ENCODE peak calls at places on chromosomes 3 and 15, in five cellular contexts. W is upper lobe of right lung, N is mucosa of descending colon, T is astrocyte of the spinal cord, Q is Panc1. L is an unnamed sample.

GRCh38 chr3:112376996-112377395 is 44.0 kb downstream of the CD200 start:
- DNase-seq in W (no peak), N (no peak), T (no peak), Q (no peak), L (peak)

GRCh38 chr15:101446527-101447167 is 42.9 kb downstream of the PCSK6 start:
- DNase-seq in W (no peak), N (no peak), T (no peak), Q (peak), L (no peak)

GRCh38 chr3:123444023-123444422 is 4.9 kb downstream of the ADCY5 start:
- DNase-seq in W (no peak), N (no peak), T (no peak), Q (no peak), L (no peak)

GRCh38 chr3:158508481-158508880 is 62.5 kb upstream of the MLF1 start:
- DNase-seq in W (no peak), N (no peak), T (no peak), Q (no peak), L (no peak)

GRCh38 chr3:114451561-114452018 is 157.8 kb downstream of the TIGIT start:
- DNase-seq in W (no peak), N (no peak), T (peak), Q (no peak), L (no peak)

GRCh38 chr3:69178838-69179739 is 56.7 kb upstream of the LMOD3 start:
- DNase-seq in W (no peak), N (no peak), T (no peak), Q (no peak), L (no peak)

GRCh38 chr3:139317215-139317614 is 26.6 kb upstream of the MRPS22 start:
- DNase-seq in W (no peak), N (no peak), T (no peak), Q (no peak), L (no peak)

GRCh38 chr3:121992601-121993560 is 29.2 kb downstream of the ILDR1 start:
- DNase-seq in W (no peak), N (peak), T (no peak), Q (no peak), L (no peak)

GRCh38 chr3:124592658-124593441 is 137.4 kb upstream of the UMPS start:
- DNase-seq in W (peak), N (peak), T (no peak), Q (no peak), L (no peak)

GRCh38 chr15:70036585-70037343 is 61.0 kb downstream of the TLE3 start:
- DNase-seq in W (peak), N (peak), T (no peak), Q (no peak), L (no peak)

GRCh38 chr15:60590935-60591490 is 112.1 kb upstream of the ICE2 start:
- DNase-seq in W (peak), N (peak), T (peak), Q (no peak), L (peak)

GRCh38 chr3:194381460-194381875 is 11.9 kb upstream of the LRRC15 start:
- DNase-seq in W (peak), N (no peak), T (no peak), Q (no peak), L (no peak)

GRCh38 chr3:51024765-51025681 is 350.3 kb downstream of the DOCK3 start:
- DNase-seq in W (no peak), N (peak), T (no peak), Q (no peak), L (peak)

GRCh38 chr15:74432968-74433591 is 678 bp downstream of the SEMA7A start:
- DNase-seq in W (no peak), N (peak), T (no peak), Q (no peak), L (no peak)

GRCh38 chr15:56272474-56272873 is 28.8 kb upstream of the RFX7 start:
- DNase-seq in W (no peak), N (no peak), T (no peak), Q (no peak), L (peak)

GRCh38 chr3:147397911-147398809 is 8.2 kb downstream of the ZIC4 start:
- DNase-seq in W (no peak), N (no peak), T (peak), Q (no peak), L (no peak)

GRCh38 chr3:80688814-80689213 is 921.0 kb upstream of the ROBO1 start:
- DNase-seq in W (no peak), N (no peak), T (peak), Q (no peak), L (no peak)

GRCh38 chr3:168801792-168802191 is 706.1 kb upstream of the GOLIM4 start:
- DNase-seq in W (no peak), N (no peak), T (peak), Q (no peak), L (no peak)

GRCh38 chr3:126377211-126377610 is 17.5 kb upstream of the CFAP100 start:
- DNase-seq in W (no peak), N (no peak), T (no peak), Q (no peak), L (no peak)

GRCh38 chr3:15470261-15470660 is 42.9 kb downstream of the EAF1 start:
- DNase-seq in W (no peak), N (no peak), T (no peak), Q (no peak), L (no peak)

GRCh38 chr3:160180581-160181216 is 44.5 kb upstream of the C3orf80 start:
- DNase-seq in W (no peak), N (no peak), T (peak), Q (no peak), L (no peak)

GRCh38 chr3:184553385-184553784 is 8.2 kb upstream of the EPHB3 start:
- DNase-seq in W (no peak), N (no peak), T (no peak), Q (no peak), L (no peak)

GRCh38 chr3:178507507-178508442 is 28.5 kb upstream of the KCNMB2 start:
- DNase-seq in W (no peak), N (no peak), T (no peak), Q (no peak), L (no peak)

GRCh38 chr15:63465104-63465503 is 39.3 kb upstream of the USP3 start:
- DNase-seq in W (no peak), N (no peak), T (peak), Q (no peak), L (no peak)

GRCh38 chr3:45026957-45027356 is 854 bp downstream of the CLEC3B start:
- DNase-seq in W (no peak), N (peak), T (peak), Q (no peak), L (no peak)
- H3K4me3 ChIP-seq in W (peak), N (no peak), T (no peak), Q (no peak), L (no peak)

GRCh38 chr3:190121061-190121765 is 516 bp upstream of the P3H2 start:
- DNase-seq in W (no peak), N (no peak), T (no peak), Q (peak), L (no peak)

GRCh38 chr3:190119734-190120133 is 963 bp downstream of the P3H2 start:
- DNase-seq in W (no peak), N (no peak), T (no peak), Q (no peak), L (no peak)

GRCh38 chr3:190116551-190117067 is 4.1 kb downstream of the P3H2 start:
- DNase-seq in W (no peak), N (no peak), T (no peak), Q (no peak), L (no peak)

GRCh38 chr3:190120161-190121060 is at the start of gene P3H2:
- DNase-seq in W (peak), N (peak), T (peak), Q (no peak), L (no peak)

DNA sequence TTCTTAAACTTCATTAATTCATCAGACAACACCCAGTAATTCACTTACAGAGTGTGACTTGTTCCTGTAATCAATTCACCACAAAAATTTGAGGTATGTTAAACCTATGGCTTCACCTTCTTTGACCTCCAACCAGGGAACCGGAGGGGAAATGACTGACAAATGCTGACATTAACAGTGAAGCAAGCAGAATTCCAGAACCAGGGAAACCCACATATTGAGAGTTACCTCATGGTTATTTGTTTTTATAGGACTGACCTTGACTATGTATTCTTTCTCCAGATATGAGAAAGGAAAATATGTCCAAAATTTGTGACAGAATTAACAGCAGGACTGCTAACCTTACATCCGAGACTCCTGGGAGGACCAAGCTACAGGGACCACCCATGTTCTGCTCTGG is 2.7 kb downstream of the P3H2 start:
- DNase-seq in W (no peak), N (no peak), T (peak), Q (no peak), L (no peak)
- H3K4me3 ChIP-seq in W (peak), N (no peak), T (no peak), Q (peak), L (no peak)

GRCh38 chr15:99708563-99708962 is 24.7 kb downstream of the LYSMD4 start:
- DNase-seq in W (peak), N (peak), T (peak), Q (no peak), L (no peak)

GRCh38 chr15:99709243-99709986 is 23.8 kb downstream of the LYSMD4 start:
- DNase-seq in W (no peak), N (no peak), T (no peak), Q (no peak), L (no peak)

GRCh38 chr15:99706557-99707303 is 26.5 kb downstream of the LYSMD4 start:
- DNase-seq in W (no peak), N (no peak), T (no peak), Q (no peak), L (no peak)

GRCh38 chr15:99704444-99704838 is 28.8 kb downstream of the LYSMD4 start:
- DNase-seq in W (no peak), N (no peak), T (peak), Q (peak), L (peak)

DNA sequence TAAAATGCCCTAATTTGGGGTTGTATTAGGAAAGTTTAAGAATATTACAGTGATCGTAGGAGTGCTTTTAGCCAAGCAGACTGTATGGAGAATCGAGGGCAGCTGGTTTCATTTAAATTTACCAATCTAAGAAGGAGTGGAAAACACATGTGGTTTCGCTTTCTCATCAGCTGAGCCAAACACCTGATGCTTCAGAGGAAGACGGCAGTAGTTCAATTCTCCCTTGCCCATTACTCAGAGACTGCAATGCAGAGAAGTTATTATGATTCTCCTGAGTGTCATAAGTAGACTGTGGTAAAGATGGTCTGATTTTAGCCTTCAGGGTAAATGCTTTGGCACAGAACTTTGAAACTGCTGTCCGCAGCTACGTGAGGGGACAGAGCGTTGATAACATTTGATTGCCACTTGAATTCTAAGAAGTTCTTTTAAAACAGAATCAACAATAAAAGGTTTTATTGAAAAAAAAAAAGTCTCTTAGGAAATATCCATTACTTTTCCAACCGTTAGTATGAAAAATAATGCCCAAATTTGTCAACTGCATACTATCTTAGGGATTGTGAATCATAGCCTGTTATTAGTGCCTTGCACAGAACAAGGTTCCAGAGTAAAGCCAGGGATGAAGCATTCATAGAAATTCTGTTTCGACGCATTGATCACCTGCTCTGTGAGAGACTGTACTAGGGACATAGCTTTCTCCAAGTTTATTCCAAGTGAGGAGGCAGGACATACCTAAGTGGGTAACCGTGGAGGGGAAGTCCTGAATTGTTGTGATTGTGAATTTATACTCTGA is 25.6 kb downstream of the LYSMD4 start:
- DNase-seq in W (no peak), N (no peak), T (peak), Q (no peak), L (no peak)
- H3K4me3 ChIP-seq in W (no peak), N (no peak), T (no peak), Q (no peak), L (no peak)

GRCh38 chr15:78969687-78970349 is 25.0 kb upstream of the CTSH start:
- DNase-seq in W (no peak), N (no peak), T (no peak), Q (no peak), L (no peak)

GRCh38 chr15:78974272-78974918 is 29.5 kb upstream of the CTSH start:
- DNase-seq in W (no peak), N (no peak), T (no peak), Q (no peak), L (no peak)

GRCh38 chr15:78968114-78968513 is 23.3 kb upstream of the CTSH start:
- DNase-seq in W (no peak), N (no peak), T (no peak), Q (no peak), L (no peak)

GRCh38 chr15:78968539-78969271 is 23.9 kb upstream of the CTSH start:
- DNase-seq in W (no peak), N (no peak), T (no peak), Q (no peak), L (no peak)
- H3K4me3 ChIP-seq in W (no peak), N (no peak), T (no peak), Q (no peak), L (no peak)

L was measured in HL-60.